ENCODE peak calls at places on chromosomes 2 and 18, in nine cellular contexts. One of them, this sample, is unnamed.

GRCh38 chr18:5914971-5915370 is 19.6 kb upstream of the TMEM200C start:
- DNase-seq in stimulated activated effector memory CD8-positive, alpha-beta T cell treated with anti-CD3 and anti-CD28 coated beads, Interleukin-12 subunit alpha, Interleukin-12 subunit beta, amount 100 ng/mL, for 72 hours: no peak
- DNase-seq in neural crest cell: no peak
- DNase-seq in A549: no peak
- DNase-seq in sciatic nerve: no peak
- DNase-seq in LoVo: no peak
- DNase-seq in H54: no peak
- DNase-seq in stimulated activated CD4-positive, alpha-beta T cell treated with anti-CD3 and anti-CD28 coated beads, Interleukin-12 subunit alpha, Interleukin-12 subunit beta, amount 100 ng/mL, for 4 hours: no peak
- DNase-seq in activated CD4-positive, CD25-positive, alpha-beta regulatory T cell treated with anti-CD3 and anti-CD28 coated beads, Interleukin-2, amount 50 U/mL, for 72 hours: no peak
- DNase-seq in this sample: no peak

GRCh38 chr2:42963452-42964068 is 171.2 kb upstream of the HAAO start:
- DNase-seq in H54: no peak
- DNase-seq in neural crest cell: no peak
- DNase-seq in activated CD4-positive, CD25-positive, alpha-beta regulatory T cell treated with anti-CD3 and anti-CD28 coated beads, Interleukin-2, amount 50 U/mL, for 72 hours: no peak
- DNase-seq in LoVo: no peak
- DNase-seq in stimulated activated CD4-positive, alpha-beta T cell treated with anti-CD3 and anti-CD28 coated beads, Interleukin-12 subunit alpha, Interleukin-12 subunit beta, amount 100 ng/mL, for 4 hours: no peak
- DNase-seq in sciatic nerve: no peak
- DNase-seq in stimulated activated effector memory CD8-positive, alpha-beta T cell treated with anti-CD3 and anti-CD28 coated beads, Interleukin-12 subunit alpha, Interleukin-12 subunit beta, amount 100 ng/mL, for 72 hours: no peak
- DNase-seq in A549: no peak
- DNase-seq in this sample: no peak

GRCh38 chr2:158047156-158047611 is 54.5 kb upstream of the UPP2 start:
- DNase-seq in neural crest cell: no peak
- DNase-seq in A549: no peak
- DNase-seq in stimulated activated effector memory CD8-positive, alpha-beta T cell treated with anti-CD3 and anti-CD28 coated beads, Interleukin-12 subunit alpha, Interleukin-12 subunit beta, amount 100 ng/mL, for 72 hours: no peak
- DNase-seq in H54: no peak
- DNase-seq in stimulated activated CD4-positive, alpha-beta T cell treated with anti-CD3 and anti-CD28 coated beads, Interleukin-12 subunit alpha, Interleukin-12 subunit beta, amount 100 ng/mL, for 4 hours: no peak
- DNase-seq in activated CD4-positive, CD25-positive, alpha-beta regulatory T cell treated with anti-CD3 and anti-CD28 coated beads, Interleukin-2, amount 50 U/mL, for 72 hours: no peak
- DNase-seq in LoVo: no peak
- DNase-seq in sciatic nerve: no peak
- DNase-seq in this sample: no peak

GRCh38 chr18:26227051-26227672 is 917 bp downstream of the TAF4B start:
- DNase-seq in stimulated activated CD4-positive, alpha-beta T cell treated with anti-CD3 and anti-CD28 coated beads, Interleukin-12 subunit alpha, Interleukin-12 subunit beta, amount 100 ng/mL, for 4 hours: no peak
- DNase-seq in activated CD4-positive, CD25-positive, alpha-beta regulatory T cell treated with anti-CD3 and anti-CD28 coated beads, Interleukin-2, amount 50 U/mL, for 72 hours: no peak
- DNase-seq in sciatic nerve: no peak
- DNase-seq in LoVo: peak; percentile 12
- DNase-seq in neural crest cell: no peak
- DNase-seq in H54: no peak
- DNase-seq in A549: no peak
- DNase-seq in stimulated activated effector memory CD8-positive, alpha-beta T cell treated with anti-CD3 and anti-CD28 coated beads, Interleukin-12 subunit alpha, Interleukin-12 subunit beta, amount 100 ng/mL, for 72 hours: no peak
- DNase-seq in this sample: no peak

GRCh38 chr2:6140509-6140908 is 448.3 kb downstream of the SOX11 start:
- DNase-seq in LoVo: no peak
- DNase-seq in stimulated activated effector memory CD8-positive, alpha-beta T cell treated with anti-CD3 and anti-CD28 coated beads, Interleukin-12 subunit alpha, Interleukin-12 subunit beta, amount 100 ng/mL, for 72 hours: no peak
- DNase-seq in neural crest cell: no peak
- DNase-seq in sciatic nerve: no peak
- DNase-seq in stimulated activated CD4-positive, alpha-beta T cell treated with anti-CD3 and anti-CD28 coated beads, Interleukin-12 subunit alpha, Interleukin-12 subunit beta, amount 100 ng/mL, for 4 hours: no peak
- DNase-seq in A549: no peak
- DNase-seq in H54: no peak
- DNase-seq in activated CD4-positive, CD25-positive, alpha-beta regulatory T cell treated with anti-CD3 and anti-CD28 coated beads, Interleukin-2, amount 50 U/mL, for 72 hours: no peak
- DNase-seq in this sample: no peak

GRCh38 chr18:48749768-48750167 is 201.0 kb downstream of the SMAD7 start:
- DNase-seq in sciatic nerve: peak; percentile 84
- DNase-seq in neural crest cell: no peak
- DNase-seq in H54: no peak
- DNase-seq in stimulated activated CD4-positive, alpha-beta T cell treated with anti-CD3 and anti-CD28 coated beads, Interleukin-12 subunit alpha, Interleukin-12 subunit beta, amount 100 ng/mL, for 4 hours: no peak
- DNase-seq in activated CD4-positive, CD25-positive, alpha-beta regulatory T cell treated with anti-CD3 and anti-CD28 coated beads, Interleukin-2, amount 50 U/mL, for 72 hours: no peak
- DNase-seq in A549: no peak
- DNase-seq in LoVo: no peak
- DNase-seq in stimulated activated effector memory CD8-positive, alpha-beta T cell treated with anti-CD3 and anti-CD28 coated beads, Interleukin-12 subunit alpha, Interleukin-12 subunit beta, amount 100 ng/mL, for 72 hours: no peak
- DNase-seq in this sample: no peak

GRCh38 chr18:24380163-24380747 is 17.4 kb downstream of the OSBPL1A start:
- DNase-seq in activated CD4-positive, CD25-positive, alpha-beta regulatory T cell treated with anti-CD3 and anti-CD28 coated beads, Interleukin-2, amount 50 U/mL, for 72 hours: no peak
- DNase-seq in sciatic nerve: no peak
- DNase-seq in LoVo: no peak
- DNase-seq in stimulated activated CD4-positive, alpha-beta T cell treated with anti-CD3 and anti-CD28 coated beads, Interleukin-12 subunit alpha, Interleukin-12 subunit beta, amount 100 ng/mL, for 4 hours: no peak
- DNase-seq in stimulated activated effector memory CD8-positive, alpha-beta T cell treated with anti-CD3 and anti-CD28 coated beads, Interleukin-12 subunit alpha, Interleukin-12 subunit beta, amount 100 ng/mL, for 72 hours: no peak
- DNase-seq in H54: no peak
- DNase-seq in neural crest cell: no peak
- DNase-seq in A549: no peak
- DNase-seq in this sample: no peak

GRCh38 chr2:233440714-233441113 is 86.4 kb downstream of the DGKD start:
- DNase-seq in neural crest cell: no peak
- DNase-seq in A549: no peak
- DNase-seq in activated CD4-positive, CD25-positive, alpha-beta regulatory T cell treated with anti-CD3 and anti-CD28 coated beads, Interleukin-2, amount 50 U/mL, for 72 hours: no peak
- DNase-seq in LoVo: no peak
- DNase-seq in sciatic nerve: peak; percentile 35
- DNase-seq in H54: no peak
- DNase-seq in stimulated activated CD4-positive, alpha-beta T cell treated with anti-CD3 and anti-CD28 coated beads, Interleukin-12 subunit alpha, Interleukin-12 subunit beta, amount 100 ng/mL, for 4 hours: no peak
- DNase-seq in stimulated activated effector memory CD8-positive, alpha-beta T cell treated with anti-CD3 and anti-CD28 coated beads, Interleukin-12 subunit alpha, Interleukin-12 subunit beta, amount 100 ng/mL, for 72 hours: no peak
- DNase-seq in this sample: no peak

GRCh38 chr2:176934869-176935415 is 277.7 kb upstream of the HNRNPA3 start:
- DNase-seq in stimulated activated CD4-positive, alpha-beta T cell treated with anti-CD3 and anti-CD28 coated beads, Interleukin-12 subunit alpha, Interleukin-12 subunit beta, amount 100 ng/mL, for 4 hours: no peak
- DNase-seq in H54: no peak
- DNase-seq in neural crest cell: no peak
- DNase-seq in sciatic nerve: no peak
- DNase-seq in stimulated activated effector memory CD8-positive, alpha-beta T cell treated with anti-CD3 and anti-CD28 coated beads, Interleukin-12 subunit alpha, Interleukin-12 subunit beta, amount 100 ng/mL, for 72 hours: no peak
- DNase-seq in A549: no peak
- DNase-seq in LoVo: no peak
- DNase-seq in activated CD4-positive, CD25-positive, alpha-beta regulatory T cell treated with anti-CD3 and anti-CD28 coated beads, Interleukin-2, amount 50 U/mL, for 72 hours: no peak
- DNase-seq in this sample: no peak

GRCh38 chr2:207867905-207868304 is 98.2 kb upstream of the FZD5 start:
- DNase-seq in LoVo: no peak
- DNase-seq in neural crest cell: no peak
- DNase-seq in stimulated activated CD4-positive, alpha-beta T cell treated with anti-CD3 and anti-CD28 coated beads, Interleukin-12 subunit alpha, Interleukin-12 subunit beta, amount 100 ng/mL, for 4 hours: no peak
- DNase-seq in sciatic nerve: no peak
- DNase-seq in activated CD4-positive, CD25-positive, alpha-beta regulatory T cell treated with anti-CD3 and anti-CD28 coated beads, Interleukin-2, amount 50 U/mL, for 72 hours: no peak
- DNase-seq in H54: no peak
- DNase-seq in stimulated activated effector memory CD8-positive, alpha-beta T cell treated with anti-CD3 and anti-CD28 coated beads, Interleukin-12 subunit alpha, Interleukin-12 subunit beta, amount 100 ng/mL, for 72 hours: no peak
- DNase-seq in A549: no peak
- DNase-seq in this sample: no peak

GRCh38 chr2:80889009-80889408 is 584.5 kb upstream of the LRRTM1 start:
- DNase-seq in stimulated activated effector memory CD8-positive, alpha-beta T cell treated with anti-CD3 and anti-CD28 coated beads, Interleukin-12 subunit alpha, Interleukin-12 subunit beta, amount 100 ng/mL, for 72 hours: no peak
- DNase-seq in stimulated activated CD4-positive, alpha-beta T cell treated with anti-CD3 and anti-CD28 coated beads, Interleukin-12 subunit alpha, Interleukin-12 subunit beta, amount 100 ng/mL, for 4 hours: no peak
- DNase-seq in sciatic nerve: no peak
- DNase-seq in neural crest cell: no peak
- DNase-seq in activated CD4-positive, CD25-positive, alpha-beta regulatory T cell treated with anti-CD3 and anti-CD28 coated beads, Interleukin-2, amount 50 U/mL, for 72 hours: no peak
- DNase-seq in H54: no peak
- DNase-seq in LoVo: peak; percentile 30
- DNase-seq in A549: no peak
- DNase-seq in this sample: no peak

GRCh38 chr2:96524482-96525210 is 11.9 kb upstream of the ARID5A start:
- DNase-seq in LoVo: no peak
- DNase-seq in activated CD4-positive, CD25-positive, alpha-beta regulatory T cell treated with anti-CD3 and anti-CD28 coated beads, Interleukin-2, amount 50 U/mL, for 72 hours: no peak
- DNase-seq in stimulated activated effector memory CD8-positive, alpha-beta T cell treated with anti-CD3 and anti-CD28 coated beads, Interleukin-12 subunit alpha, Interleukin-12 subunit beta, amount 100 ng/mL, for 72 hours: peak; percentile 76
- DNase-seq in A549: no peak
- DNase-seq in sciatic nerve: no peak
- DNase-seq in neural crest cell: no peak
- DNase-seq in H54: no peak
- DNase-seq in stimulated activated CD4-positive, alpha-beta T cell treated with anti-CD3 and anti-CD28 coated beads, Interleukin-12 subunit alpha, Interleukin-12 subunit beta, amount 100 ng/mL, for 4 hours: no peak
- DNase-seq in this sample: no peak

GRCh38 chr18:78743078-78743477 is 236.5 kb upstream of the SALL3 start:
- DNase-seq in sciatic nerve: peak; percentile 18
- DNase-seq in H54: no peak
- DNase-seq in stimulated activated CD4-positive, alpha-beta T cell treated with anti-CD3 and anti-CD28 coated beads, Interleukin-12 subunit alpha, Interleukin-12 subunit beta, amount 100 ng/mL, for 4 hours: no peak
- DNase-seq in A549: no peak
- DNase-seq in activated CD4-positive, CD25-positive, alpha-beta regulatory T cell treated with anti-CD3 and anti-CD28 coated beads, Interleukin-2, amount 50 U/mL, for 72 hours: no peak
- DNase-seq in LoVo: no peak
- DNase-seq in neural crest cell: no peak
- DNase-seq in stimulated activated effector memory CD8-positive, alpha-beta T cell treated with anti-CD3 and anti-CD28 coated beads, Interleukin-12 subunit alpha, Interleukin-12 subunit beta, amount 100 ng/mL, for 72 hours: no peak
- DNase-seq in this sample: no peak

GRCh38 chr2:100291152-100291970 is 30.9 kb downstream of the LONRF2 start:
- DNase-seq in neural crest cell: no peak
- DNase-seq in activated CD4-positive, CD25-positive, alpha-beta regulatory T cell treated with anti-CD3 and anti-CD28 coated beads, Interleukin-2, amount 50 U/mL, for 72 hours: no peak
- DNase-seq in sciatic nerve: no peak
- DNase-seq in LoVo: peak; percentile 36
- DNase-seq in stimulated activated CD4-positive, alpha-beta T cell treated with anti-CD3 and anti-CD28 coated beads, Interleukin-12 subunit alpha, Interleukin-12 subunit beta, amount 100 ng/mL, for 4 hours: peak; percentile 20
- DNase-seq in H54: peak; percentile 83
- DNase-seq in stimulated activated effector memory CD8-positive, alpha-beta T cell treated with anti-CD3 and anti-CD28 coated beads, Interleukin-12 subunit alpha, Interleukin-12 subunit beta, amount 100 ng/mL, for 72 hours: no peak
- DNase-seq in A549: peak; percentile 90
- DNase-seq in this sample: no peak

GRCh38 chr2:118312963-118313756 is 224.9 kb downstream of the INSIG2 start:
- DNase-seq in stimulated activated CD4-positive, alpha-beta T cell treated with anti-CD3 and anti-CD28 coated beads, Interleukin-12 subunit alpha, Interleukin-12 subunit beta, amount 100 ng/mL, for 4 hours: no peak
- DNase-seq in LoVo: no peak
- DNase-seq in H54: no peak
- DNase-seq in A549: no peak
- DNase-seq in neural crest cell: no peak
- DNase-seq in activated CD4-positive, CD25-positive, alpha-beta regulatory T cell treated with anti-CD3 and anti-CD28 coated beads, Interleukin-2, amount 50 U/mL, for 72 hours: no peak
- DNase-seq in stimulated activated effector memory CD8-positive, alpha-beta T cell treated with anti-CD3 and anti-CD28 coated beads, Interleukin-12 subunit alpha, Interleukin-12 subunit beta, amount 100 ng/mL, for 72 hours: no peak
- DNase-seq in sciatic nerve: no peak
- DNase-seq in this sample: no peak

GRCh38 chr2:136297312-136297711 is 179.4 kb upstream of the CXCR4 start:
- DNase-seq in A549: no peak
- DNase-seq in stimulated activated CD4-positive, alpha-beta T cell treated with anti-CD3 and anti-CD28 coated beads, Interleukin-12 subunit alpha, Interleukin-12 subunit beta, amount 100 ng/mL, for 4 hours: no peak
- DNase-seq in stimulated activated effector memory CD8-positive, alpha-beta T cell treated with anti-CD3 and anti-CD28 coated beads, Interleukin-12 subunit alpha, Interleukin-12 subunit beta, amount 100 ng/mL, for 72 hours: no peak
- DNase-seq in activated CD4-positive, CD25-positive, alpha-beta regulatory T cell treated with anti-CD3 and anti-CD28 coated beads, Interleukin-2, amount 50 U/mL, for 72 hours: no peak
- DNase-seq in LoVo: no peak
- DNase-seq in H54: no peak
- DNase-seq in sciatic nerve: no peak
- DNase-seq in neural crest cell: no peak
- DNase-seq in this sample: no peak

GRCh38 chr18:62018034-62018760 is 125.4 kb upstream of the RNF152 start:
- DNase-seq in sciatic nerve: peak; percentile 66
- DNase-seq in activated CD4-positive, CD25-positive, alpha-beta regulatory T cell treated with anti-CD3 and anti-CD28 coated beads, Interleukin-2, amount 50 U/mL, for 72 hours: no peak
- DNase-seq in LoVo: no peak
- DNase-seq in neural crest cell: no peak
- DNase-seq in A549: no peak
- DNase-seq in stimulated activated CD4-positive, alpha-beta T cell treated with anti-CD3 and anti-CD28 coated beads, Interleukin-12 subunit alpha, Interleukin-12 subunit beta, amount 100 ng/mL, for 4 hours: no peak
- DNase-seq in stimulated activated effector memory CD8-positive, alpha-beta T cell treated with anti-CD3 and anti-CD28 coated beads, Interleukin-12 subunit alpha, Interleukin-12 subunit beta, amount 100 ng/mL, for 72 hours: no peak
- DNase-seq in H54: no peak
- DNase-seq in this sample: no peak

GRCh38 chr2:56703001-56703400 is 519.2 kb downstream of the CCDC85A start:
- DNase-seq in A549: no peak
- DNase-seq in stimulated activated CD4-positive, alpha-beta T cell treated with anti-CD3 and anti-CD28 coated beads, Interleukin-12 subunit alpha, Interleukin-12 subunit beta, amount 100 ng/mL, for 4 hours: no peak
- DNase-seq in LoVo: no peak
- DNase-seq in sciatic nerve: no peak
- DNase-seq in H54: no peak
- DNase-seq in activated CD4-positive, CD25-positive, alpha-beta regulatory T cell treated with anti-CD3 and anti-CD28 coated beads, Interleukin-2, amount 50 U/mL, for 72 hours: no peak
- DNase-seq in stimulated activated effector memory CD8-positive, alpha-beta T cell treated with anti-CD3 and anti-CD28 coated beads, Interleukin-12 subunit alpha, Interleukin-12 subunit beta, amount 100 ng/mL, for 72 hours: no peak
- DNase-seq in neural crest cell: no peak
- DNase-seq in this sample: no peak

GRCh38 chr2:54274781-54275242 is 18.8 kb upstream of the TSPYL6 start:
- DNase-seq in stimulated activated effector memory CD8-positive, alpha-beta T cell treated with anti-CD3 and anti-CD28 coated beads, Interleukin-12 subunit alpha, Interleukin-12 subunit beta, amount 100 ng/mL, for 72 hours: no peak
- DNase-seq in LoVo: peak; percentile 2
- DNase-seq in neural crest cell: no peak
- DNase-seq in H54: no peak
- DNase-seq in stimulated activated CD4-positive, alpha-beta T cell treated with anti-CD3 and anti-CD28 coated beads, Interleukin-12 subunit alpha, Interleukin-12 subunit beta, amount 100 ng/mL, for 4 hours: no peak
- DNase-seq in activated CD4-positive, CD25-positive, alpha-beta regulatory T cell treated with anti-CD3 and anti-CD28 coated beads, Interleukin-2, amount 50 U/mL, for 72 hours: no peak
- DNase-seq in A549: no peak
- DNase-seq in sciatic nerve: no peak
- DNase-seq in this sample: no peak

GRCh38 chr2:232214053-232214452 is 164.5 kb upstream of the ALPP start:
- DNase-seq in LoVo: no peak
- DNase-seq in H54: no peak
- DNase-seq in neural crest cell: no peak
- DNase-seq in A549: no peak
- DNase-seq in stimulated activated CD4-positive, alpha-beta T cell treated with anti-CD3 and anti-CD28 coated beads, Interleukin-12 subunit alpha, Interleukin-12 subunit beta, amount 100 ng/mL, for 4 hours: no peak
- DNase-seq in activated CD4-positive, CD25-positive, alpha-beta regulatory T cell treated with anti-CD3 and anti-CD28 coated beads, Interleukin-2, amount 50 U/mL, for 72 hours: no peak
- DNase-seq in stimulated activated effector memory CD8-positive, alpha-beta T cell treated with anti-CD3 and anti-CD28 coated beads, Interleukin-12 subunit alpha, Interleukin-12 subunit beta, amount 100 ng/mL, for 72 hours: no peak
- DNase-seq in sciatic nerve: no peak
- DNase-seq in this sample: no peak

GRCh38 chr18:35267809-35268208 is 22.2 kb downstream of the ZSCAN30 start:
- DNase-seq in neural crest cell: no peak
- DNase-seq in sciatic nerve: no peak
- DNase-seq in stimulated activated CD4-positive, alpha-beta T cell treated with anti-CD3 and anti-CD28 coated beads, Interleukin-12 subunit alpha, Interleukin-12 subunit beta, amount 100 ng/mL, for 4 hours: peak; percentile 10
- DNase-seq in LoVo: no peak
- DNase-seq in activated CD4-positive, CD25-positive, alpha-beta regulatory T cell treated with anti-CD3 and anti-CD28 coated beads, Interleukin-2, amount 50 U/mL, for 72 hours: no peak
- DNase-seq in A549: no peak
- DNase-seq in stimulated activated effector memory CD8-positive, alpha-beta T cell treated with anti-CD3 and anti-CD28 coated beads, Interleukin-12 subunit alpha, Interleukin-12 subunit beta, amount 100 ng/mL, for 72 hours: no peak
- DNase-seq in H54: no peak
- DNase-seq in this sample: no peak

GRCh38 chr18:36094431-36094830 is 27.1 kb upstream of the RPRD1A start:
- DNase-seq in sciatic nerve: no peak
- DNase-seq in neural crest cell: no peak
- DNase-seq in LoVo: no peak
- DNase-seq in stimulated activated effector memory CD8-positive, alpha-beta T cell treated with anti-CD3 and anti-CD28 coated beads, Interleukin-12 subunit alpha, Interleukin-12 subunit beta, amount 100 ng/mL, for 72 hours: no peak
- DNase-seq in H54: no peak
- DNase-seq in activated CD4-positive, CD25-positive, alpha-beta regulatory T cell treated with anti-CD3 and anti-CD28 coated beads, Interleukin-2, amount 50 U/mL, for 72 hours: no peak
- DNase-seq in stimulated activated CD4-positive, alpha-beta T cell treated with anti-CD3 and anti-CD28 coated beads, Interleukin-12 subunit alpha, Interleukin-12 subunit beta, amount 100 ng/mL, for 4 hours: no peak
- DNase-seq in A549: no peak
- DNase-seq in this sample: no peak

GRCh38 chr2:240427729-240428128 is 7.7 kb upstream of the GPC1 start:
- DNase-seq in neural crest cell: no peak
- DNase-seq in sciatic nerve: no peak
- DNase-seq in stimulated activated CD4-positive, alpha-beta T cell treated with anti-CD3 and anti-CD28 coated beads, Interleukin-12 subunit alpha, Interleukin-12 subunit beta, amount 100 ng/mL, for 4 hours: no peak
- DNase-seq in stimulated activated effector memory CD8-positive, alpha-beta T cell treated with anti-CD3 and anti-CD28 coated beads, Interleukin-12 subunit alpha, Interleukin-12 subunit beta, amount 100 ng/mL, for 72 hours: no peak
- DNase-seq in H54: no peak
- DNase-seq in activated CD4-positive, CD25-positive, alpha-beta regulatory T cell treated with anti-CD3 and anti-CD28 coated beads, Interleukin-2, amount 50 U/mL, for 72 hours: peak; percentile 29
- DNase-seq in A549: no peak
- DNase-seq in LoVo: no peak
- DNase-seq in this sample: no peak

GRCh38 chr18:36295880-36296301 is 1.6 kb upstream of the FHOD3 start:
- DNase-seq in H54: no peak
- DNase-seq in stimulated activated CD4-positive, alpha-beta T cell treated with anti-CD3 and anti-CD28 coated beads, Interleukin-12 subunit alpha, Interleukin-12 subunit beta, amount 100 ng/mL, for 4 hours: no peak
- DNase-seq in A549: no peak
- DNase-seq in neural crest cell: no peak
- DNase-seq in LoVo: no peak
- DNase-seq in stimulated activated effector memory CD8-positive, alpha-beta T cell treated with anti-CD3 and anti-CD28 coated beads, Interleukin-12 subunit alpha, Interleukin-12 subunit beta, amount 100 ng/mL, for 72 hours: no peak
- DNase-seq in activated CD4-positive, CD25-positive, alpha-beta regulatory T cell treated with anti-CD3 and anti-CD28 coated beads, Interleukin-2, amount 50 U/mL, for 72 hours: no peak
- DNase-seq in sciatic nerve: no peak
- DNase-seq in this sample: no peak

GRCh38 chr2:187377335-187377734 is 70.7 kb downstream of the CALCRL start:
- DNase-seq in LoVo: no peak
- DNase-seq in A549: no peak
- DNase-seq in neural crest cell: no peak
- DNase-seq in sciatic nerve: no peak
- DNase-seq in stimulated activated CD4-positive, alpha-beta T cell treated with anti-CD3 and anti-CD28 coated beads, Interleukin-12 subunit alpha, Interleukin-12 subunit beta, amount 100 ng/mL, for 4 hours: no peak
- DNase-seq in activated CD4-positive, CD25-positive, alpha-beta regulatory T cell treated with anti-CD3 and anti-CD28 coated beads, Interleukin-2, amount 50 U/mL, for 72 hours: no peak
- DNase-seq in stimulated activated effector memory CD8-positive, alpha-beta T cell treated with anti-CD3 and anti-CD28 coated beads, Interleukin-12 subunit alpha, Interleukin-12 subunit beta, amount 100 ng/mL, for 72 hours: no peak
- DNase-seq in H54: no peak
- DNase-seq in this sample: no peak

GRCh38 chr2:130241041-130241707 is 42.9 kb upstream of the TUBA3E start:
- DNase-seq in A549: peak; percentile 80
- DNase-seq in activated CD4-positive, CD25-positive, alpha-beta regulatory T cell treated with anti-CD3 and anti-CD28 coated beads, Interleukin-2, amount 50 U/mL, for 72 hours: no peak
- DNase-seq in LoVo: peak; percentile 90
- DNase-seq in sciatic nerve: no peak
- DNase-seq in neural crest cell: no peak
- DNase-seq in stimulated activated effector memory CD8-positive, alpha-beta T cell treated with anti-CD3 and anti-CD28 coated beads, Interleukin-12 subunit alpha, Interleukin-12 subunit beta, amount 100 ng/mL, for 72 hours: no peak
- DNase-seq in stimulated activated CD4-positive, alpha-beta T cell treated with anti-CD3 and anti-CD28 coated beads, Interleukin-12 subunit alpha, Interleukin-12 subunit beta, amount 100 ng/mL, for 4 hours: no peak
- DNase-seq in H54: peak; percentile 76
- DNase-seq in this sample: no peak

GRCh38 chr2:217714268-217714643 is 288.5 kb downstream of the TNS1 start:
- DNase-seq in A549: no peak
- DNase-seq in neural crest cell: peak; percentile 60
- DNase-seq in sciatic nerve: peak; percentile 87
- DNase-seq in stimulated activated effector memory CD8-positive, alpha-beta T cell treated with anti-CD3 and anti-CD28 coated beads, Interleukin-12 subunit alpha, Interleukin-12 subunit beta, amount 100 ng/mL, for 72 hours: no peak
- DNase-seq in H54: peak; percentile 39
- DNase-seq in activated CD4-positive, CD25-positive, alpha-beta regulatory T cell treated with anti-CD3 and anti-CD28 coated beads, Interleukin-2, amount 50 U/mL, for 72 hours: no peak
- DNase-seq in LoVo: no peak
- DNase-seq in stimulated activated CD4-positive, alpha-beta T cell treated with anti-CD3 and anti-CD28 coated beads, Interleukin-12 subunit alpha, Interleukin-12 subunit beta, amount 100 ng/mL, for 4 hours: no peak
- DNase-seq in this sample: no peak

GRCh38 chr2:195029804-195030654 is 627.0 kb upstream of the SLC39A10 start:
- DNase-seq in activated CD4-positive, CD25-positive, alpha-beta regulatory T cell treated with anti-CD3 and anti-CD28 coated beads, Interleukin-2, amount 50 U/mL, for 72 hours: no peak
- DNase-seq in LoVo: no peak
- DNase-seq in sciatic nerve: no peak
- DNase-seq in stimulated activated effector memory CD8-positive, alpha-beta T cell treated with anti-CD3 and anti-CD28 coated beads, Interleukin-12 subunit alpha, Interleukin-12 subunit beta, amount 100 ng/mL, for 72 hours: no peak
- DNase-seq in A549: no peak
- DNase-seq in H54: no peak
- DNase-seq in neural crest cell: no peak
- DNase-seq in stimulated activated CD4-positive, alpha-beta T cell treated with anti-CD3 and anti-CD28 coated beads, Interleukin-12 subunit alpha, Interleukin-12 subunit beta, amount 100 ng/mL, for 4 hours: no peak
- DNase-seq in this sample: no peak

GRCh38 chr2:54279385-54279784 is 23.4 kb upstream of the TSPYL6 start:
- DNase-seq in activated CD4-positive, CD25-positive, alpha-beta regulatory T cell treated with anti-CD3 and anti-CD28 coated beads, Interleukin-2, amount 50 U/mL, for 72 hours: no peak
- DNase-seq in H54: no peak
- DNase-seq in stimulated activated effector memory CD8-positive, alpha-beta T cell treated with anti-CD3 and anti-CD28 coated beads, Interleukin-12 subunit alpha, Interleukin-12 subunit beta, amount 100 ng/mL, for 72 hours: no peak
- DNase-seq in sciatic nerve: no peak
- DNase-seq in neural crest cell: no peak
- DNase-seq in LoVo: no peak
- DNase-seq in A549: peak; percentile 53
- DNase-seq in stimulated activated CD4-positive, alpha-beta T cell treated with anti-CD3 and anti-CD28 coated beads, Interleukin-12 subunit alpha, Interleukin-12 subunit beta, amount 100 ng/mL, for 4 hours: no peak
- DNase-seq in this sample: no peak

GRCh38 chr2:80112790-80113189 is 191.8 kb downstream of the LRRTM1 start:
- DNase-seq in H54: no peak
- DNase-seq in stimulated activated effector memory CD8-positive, alpha-beta T cell treated with anti-CD3 and anti-CD28 coated beads, Interleukin-12 subunit alpha, Interleukin-12 subunit beta, amount 100 ng/mL, for 72 hours: no peak
- DNase-seq in A549: no peak
- DNase-seq in LoVo: no peak
- DNase-seq in neural crest cell: no peak
- DNase-seq in activated CD4-positive, CD25-positive, alpha-beta regulatory T cell treated with anti-CD3 and anti-CD28 coated beads, Interleukin-2, amount 50 U/mL, for 72 hours: no peak
- DNase-seq in sciatic nerve: no peak
- DNase-seq in stimulated activated CD4-positive, alpha-beta T cell treated with anti-CD3 and anti-CD28 coated beads, Interleukin-12 subunit alpha, Interleukin-12 subunit beta, amount 100 ng/mL, for 4 hours: no peak
- DNase-seq in this sample: no peak

GRCh38 chr2:26633351-26633945 is 7.7 kb downstream of the CIB4 start:
- DNase-seq in stimulated activated CD4-positive, alpha-beta T cell treated with anti-CD3 and anti-CD28 coated beads, Interleukin-12 subunit alpha, Interleukin-12 subunit beta, amount 100 ng/mL, for 4 hours: no peak
- DNase-seq in activated CD4-positive, CD25-positive, alpha-beta regulatory T cell treated with anti-CD3 and anti-CD28 coated beads, Interleukin-2, amount 50 U/mL, for 72 hours: no peak
- DNase-seq in H54: no peak
- DNase-seq in LoVo: no peak
- DNase-seq in sciatic nerve: no peak
- DNase-seq in stimulated activated effector memory CD8-positive, alpha-beta T cell treated with anti-CD3 and anti-CD28 coated beads, Interleukin-12 subunit alpha, Interleukin-12 subunit beta, amount 100 ng/mL, for 72 hours: no peak
- DNase-seq in neural crest cell: no peak
- DNase-seq in A549: no peak
- DNase-seq in this sample: no peak